ENCODE peak calls at places on chromosomes 12 and 14, in six cellular contexts. T, A, R, N, V and K are unnamed samples.

GRCh38 chr14:85471744-85472143 is 58.2 kb upstream of the FLRT2 start:
- DNase-seq in T (no peak), A (peak), R (no peak), N (peak), V (peak), K (peak)

GRCh38 chr12:20367731-20368652 is at the start of gene PDE3A:
- DNase-seq in T (peak), A (peak), R (no peak), N (peak), V (peak), K (peak)

GRCh38 chr12:132771126-132771838 is 9.7 kb upstream of the ANKLE2 start:
- DNase-seq in T (no peak), A (no peak), R (peak), N (no peak), V (peak), K (no peak)

GRCh38 chr12:28601659-28602058 is 411.4 kb downstream of the CCDC91 start:
- DNase-seq in T (no peak), A (no peak), R (no peak), N (no peak), V (no peak), K (no peak)

GRCh38 chr14:95664546-95664945 is 21.7 kb upstream of the TCL1B start:
- DNase-seq in T (no peak), A (no peak), R (no peak), N (no peak), V (no peak), K (no peak)

GRCh38 chr12:111842556-111843396 is 748 bp downstream of the MAPKAPK5 start:
- DNase-seq in T (peak), A (peak), R (peak), N (peak), V (peak), K (no peak)

GRCh38 chr14:31263485-31264133 is 56.0 kb upstream of the HECTD1 start:
- DNase-seq in T (no peak), A (peak), R (no peak), N (no peak), V (peak), K (peak)

GRCh38 chr12:128794661-128795529 is 28.9 kb downstream of the SLC15A4 start:
- DNase-seq in T (no peak), A (peak), R (no peak), N (peak), V (no peak), K (no peak)

GRCh38 chr12:89529738-89530137 is 3.9 kb upstream of the POC1B start:
- DNase-seq in T (no peak), A (peak), R (no peak), N (peak), V (peak), K (no peak)

GRCh38 chr12:19223018-19223417 is 93.5 kb downstream of the PLEKHA5 start:
- DNase-seq in T (no peak), A (peak), R (no peak), N (peak), V (peak), K (no peak)

GRCh38 chr14:96888158-96888557 is 91.0 kb downstream of the VRK1 start:
- DNase-seq in T (no peak), A (no peak), R (no peak), N (no peak), V (no peak), K (no peak)

GRCh38 chr12:3680919-3681594 is 71.9 kb downstream of the CRACR2A start:
- DNase-seq in T (peak), A (peak), R (no peak), N (peak), V (peak), K (no peak)

GRCh38 chr12:68290126-68290525 is 36.7 kb upstream of the IL22 start:
- DNase-seq in T (no peak), A (no peak), R (no peak), N (peak), V (no peak), K (no peak)

GRCh38 chr14:73789996-73790581 is 61.5 kb upstream of the PTGR2 start:
- DNase-seq in T (no peak), A (peak), R (no peak), N (peak), V (peak), K (peak)

GRCh38 chr12:104291867-104292524 is 11.5 kb upstream of the EID3 start:
- DNase-seq in T (no peak), A (no peak), R (no peak), N (no peak), V (no peak), K (no peak)

GRCh38 chr14:102554835-102555819 is 37.3 kb upstream of the RCOR1 start:
- DNase-seq in T (peak), A (peak), R (peak), N (no peak), V (peak), K (no peak)

GRCh38 chr14:53126705-53127104 is 26.4 kb downstream of the DDHD1 start:
- DNase-seq in T (no peak), A (peak), R (no peak), N (no peak), V (peak), K (no peak)

GRCh38 chr12:131986847-131987398 is 37.2 kb downstream of the EP400 start:
- DNase-seq in T (no peak), A (no peak), R (no peak), N (no peak), V (no peak), K (no peak)

GRCh38 chr14:51529731-51530130 is 122.0 kb upstream of the FRMD6 start:
- DNase-seq in T (no peak), A (no peak), R (no peak), N (no peak), V (no peak), K (no peak)

GRCh38 chr12:19058235-19059021 is 71.1 kb upstream of the PLEKHA5 start:
- DNase-seq in T (no peak), A (peak), R (no peak), N (no peak), V (peak), K (no peak)

GRCh38 chr14:91241848-91242247 is 2.7 kb downstream of the GPR68 start:
- DNase-seq in T (no peak), A (no peak), R (no peak), N (no peak), V (no peak), K (no peak)